ENCODE peak calls at places on chromosome X, in seven cellular contexts. One of them, this sample, is unnamed. For H3K9me3, the result is how much of the 10 kb centered on the place peaks cover.

GRCh38 chrX:23937100-23937499 is 29.3 kb downstream of the CXorf58 start:
- DNase-seq in endothelial cell of umbilical vein: no peak
- DNase-seq in hepatocyte: no peak
- DNase-seq in H9: no peak
- DNase-seq in neural progenitor cell: peak
- DNase-seq in HCT116: no peak
- DNase-seq in keratinocyte: no peak
- DNase-seq in this sample: no peak

GRCh38 chrX:120251471-120252011 is 929 bp downstream of the ZBTB33 start:
- DNase-seq in endothelial cell of umbilical vein: peak
- DNase-seq in hepatocyte: peak
- DNase-seq in H9: no peak
- DNase-seq in neural progenitor cell: peak
- DNase-seq in HCT116: no peak
- DNase-seq in keratinocyte: no peak
- DNase-seq in this sample: peak

GRCh38 chrX:136752796-136753195 is 27.9 kb downstream of the ARHGEF6 start:
- DNase-seq in endothelial cell of umbilical vein: no peak
- DNase-seq in hepatocyte: no peak
- DNase-seq in H9: no peak
- DNase-seq in neural progenitor cell: no peak
- DNase-seq in HCT116: no peak
- DNase-seq in keratinocyte: no peak
- DNase-seq in this sample: no peak

GRCh38 chrX:140701480-140701879 is 8.1 kb upstream of the LINC00632 start:
- DNase-seq in endothelial cell of umbilical vein: no peak
- DNase-seq in hepatocyte: peak
- DNase-seq in H9: no peak
- DNase-seq in neural progenitor cell: no peak
- DNase-seq in HCT116: no peak
- DNase-seq in keratinocyte: no peak
- DNase-seq in this sample: no peak

GRCh38 chrX:68307767-68308166 is 125.5 kb downstream of the OPHN1 start:
- DNase-seq in endothelial cell of umbilical vein: no peak
- DNase-seq in hepatocyte: no peak
- DNase-seq in H9: no peak
- DNase-seq in neural progenitor cell: no peak
- DNase-seq in HCT116: peak
- DNase-seq in keratinocyte: peak
- DNase-seq in this sample: no peak

GRCh38 chrX:42695800-42696358 is 82.1 kb downstream of the PPP1R2C start:
- DNase-seq in endothelial cell of umbilical vein: no peak
- DNase-seq in hepatocyte: no peak
- DNase-seq in H9: no peak
- DNase-seq in neural progenitor cell: peak
- DNase-seq in HCT116: no peak
- DNase-seq in keratinocyte: no peak
- DNase-seq in this sample: no peak

GRCh38 chrX:3541336-3541735 is 172.1 kb downstream of the PRKX start:
- DNase-seq in endothelial cell of umbilical vein: no peak
- DNase-seq in hepatocyte: no peak
- DNase-seq in H9: no peak
- DNase-seq in neural progenitor cell: no peak
- DNase-seq in HCT116: no peak
- DNase-seq in keratinocyte: no peak
- DNase-seq in this sample: no peak

GRCh38 chrX:9352683-9353430 is 112.0 kb upstream of the TBL1X start:
- DNase-seq in endothelial cell of umbilical vein: no peak
- DNase-seq in hepatocyte: no peak
- DNase-seq in H9: no peak
- DNase-seq in neural progenitor cell: no peak
- DNase-seq in HCT116: no peak
- DNase-seq in keratinocyte: no peak
- DNase-seq in this sample: peak

GRCh38 chrX:115058276-115058675 is 40.9 kb upstream of the IL13RA2 start:
- DNase-seq in endothelial cell of umbilical vein: peak
- DNase-seq in hepatocyte: peak
- DNase-seq in H9: no peak
- DNase-seq in neural progenitor cell: no peak
- DNase-seq in HCT116: no peak
- DNase-seq in keratinocyte: no peak
- DNase-seq in this sample: no peak

GRCh38 chrX:54042609-54043010 is 1.7 kb downstream of the PHF8 start:
- DNase-seq in endothelial cell of umbilical vein: peak
- DNase-seq in hepatocyte: peak
- DNase-seq in H9: peak
- DNase-seq in neural progenitor cell: peak
- DNase-seq in HCT116: peak
- DNase-seq in keratinocyte: no peak
- DNase-seq in this sample: peak

GRCh38 chrX:101057095-101057714 is 5.3 kb upstream of the TRMT2B start:
- DNase-seq in endothelial cell of umbilical vein: peak
- DNase-seq in hepatocyte: no peak
- DNase-seq in H9: no peak
- DNase-seq in neural progenitor cell: no peak
- DNase-seq in HCT116: no peak
- DNase-seq in keratinocyte: no peak
- DNase-seq in this sample: peak

GRCh38 chrX:8189096-8189830 is 18.2 kb upstream of the VCX2 start:
- DNase-seq in endothelial cell of umbilical vein: no peak
- DNase-seq in hepatocyte: no peak
- DNase-seq in H9: no peak
- DNase-seq in neural progenitor cell: no peak
- DNase-seq in HCT116: no peak
- DNase-seq in keratinocyte: no peak
- DNase-seq in this sample: no peak

GRCh38 chrX:74578137-74578536 is 36.3 kb downstream of the RLIM start:
- DNase-seq in endothelial cell of umbilical vein: no peak
- DNase-seq in hepatocyte: no peak
- DNase-seq in H9: no peak
- DNase-seq in neural progenitor cell: no peak
- DNase-seq in HCT116: no peak
- DNase-seq in keratinocyte: no peak
- DNase-seq in this sample: no peak

GRCh38 chrX:16386126-16386525 is 218.8 kb downstream of the MAGEB17 start:
- DNase-seq in endothelial cell of umbilical vein: no peak
- DNase-seq in hepatocyte: no peak
- DNase-seq in H9: no peak
- DNase-seq in neural progenitor cell: no peak
- DNase-seq in HCT116: no peak
- DNase-seq in keratinocyte: no peak
- DNase-seq in this sample: no peak

GRCh38 chrX:100512471-100512870 is 72.3 kb upstream of the TNMD start:
- DNase-seq in endothelial cell of umbilical vein: peak
- DNase-seq in hepatocyte: peak
- DNase-seq in H9: no peak
- DNase-seq in neural progenitor cell: peak
- DNase-seq in HCT116: peak
- DNase-seq in keratinocyte: no peak
- DNase-seq in this sample: peak

GRCh38 chrX:16082470-16083085 is 40.8 kb upstream of the GRPR start:
- DNase-seq in endothelial cell of umbilical vein: no peak
- DNase-seq in hepatocyte: peak
- DNase-seq in H9: no peak
- DNase-seq in neural progenitor cell: peak
- DNase-seq in HCT116: no peak
- DNase-seq in keratinocyte: no peak
- DNase-seq in this sample: no peak

GRCh38 chrX:30373951-30374350 is 64.8 kb upstream of the NR0B1 start:
- DNase-seq in endothelial cell of umbilical vein: no peak
- DNase-seq in hepatocyte: no peak
- DNase-seq in H9: no peak
- DNase-seq in neural progenitor cell: no peak
- DNase-seq in HCT116: no peak
- DNase-seq in keratinocyte: no peak
- DNase-seq in this sample: no peak

GRCh38 chrX:97267376-97267775 is 383.7 kb downstream of the RPA4 start:
- DNase-seq in endothelial cell of umbilical vein: peak
- DNase-seq in hepatocyte: no peak
- DNase-seq in H9: no peak
- DNase-seq in neural progenitor cell: no peak
- DNase-seq in HCT116: no peak
- DNase-seq in keratinocyte: no peak
- DNase-seq in this sample: no peak

GRCh38 chrX:49165901-49166881 is 3.6 kb downstream of the MAGIX start:
- DNase-seq in endothelial cell of umbilical vein: peak
- DNase-seq in hepatocyte: peak
- DNase-seq in H9: peak
- DNase-seq in neural progenitor cell: peak
- DNase-seq in HCT116: peak
- DNase-seq in keratinocyte: peak
- DNase-seq in this sample: peak

GRCh38 chrX:23900220-23900797 is 7.4 kb downstream of the APOO start:
- DNase-seq in endothelial cell of umbilical vein: no peak
- DNase-seq in hepatocyte: no peak
- DNase-seq in H9: no peak
- DNase-seq in neural progenitor cell: no peak
- DNase-seq in HCT116: no peak
- DNase-seq in keratinocyte: no peak
- DNase-seq in this sample: no peak

GRCh38 chrX:37755073-37755472 is 24.8 kb upstream of the CYBB start:
- DNase-seq in endothelial cell of umbilical vein: no peak
- DNase-seq in hepatocyte: no peak
- DNase-seq in H9: no peak
- DNase-seq in neural progenitor cell: no peak
- DNase-seq in HCT116: no peak
- DNase-seq in keratinocyte: no peak
- DNase-seq in this sample: peak

GRCh38 chrX:37754518-37754917 is 25.3 kb upstream of the CYBB start:
- DNase-seq in endothelial cell of umbilical vein: no peak
- DNase-seq in hepatocyte: no peak
- DNase-seq in H9: no peak
- DNase-seq in neural progenitor cell: no peak
- DNase-seq in HCT116: no peak
- DNase-seq in keratinocyte: no peak
- DNase-seq in this sample: no peak

GRCh38 chrX:37757082-37757481 is 22.8 kb upstream of the CYBB start:
- DNase-seq in endothelial cell of umbilical vein: no peak
- DNase-seq in hepatocyte: no peak
- DNase-seq in H9: no peak
- DNase-seq in neural progenitor cell: no peak
- DNase-seq in HCT116: no peak
- DNase-seq in keratinocyte: no peak
- DNase-seq in this sample: no peak

GRCh38 chrX:37752941-37753340 is 26.9 kb upstream of the CYBB start:
- DNase-seq in endothelial cell of umbilical vein: no peak
- DNase-seq in hepatocyte: no peak
- DNase-seq in H9: no peak
- DNase-seq in neural progenitor cell: no peak
- DNase-seq in HCT116: no peak
- DNase-seq in keratinocyte: no peak
- DNase-seq in this sample: peak

DNA sequence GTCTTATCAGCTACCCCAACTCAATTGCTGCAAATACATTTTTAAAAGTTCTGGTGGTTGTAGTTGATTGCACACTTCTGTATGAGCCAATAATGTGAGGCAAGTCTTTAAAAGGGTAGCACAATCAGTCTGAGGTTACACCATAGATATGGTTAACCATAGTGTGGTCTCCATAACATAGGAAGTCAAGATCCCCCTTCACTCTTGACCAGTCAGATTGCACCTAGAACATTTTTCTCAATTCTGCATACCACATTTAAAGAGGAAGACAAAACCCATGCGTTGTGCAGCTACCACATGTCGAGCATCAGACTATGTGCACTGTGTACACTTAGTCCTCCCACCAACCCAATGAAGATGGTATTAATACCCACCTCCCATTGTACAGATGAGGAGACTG is 26.5 kb upstream of the CYBB start:
- DNase-seq in endothelial cell of umbilical vein: no peak
- DNase-seq in hepatocyte: no peak
- DNase-seq in H9: no peak
- DNase-seq in neural progenitor cell: no peak
- DNase-seq in HCT116: no peak
- DNase-seq in keratinocyte: no peak
- DNase-seq in this sample: no peak
- H3K9me3 ChIP-seq in endothelial cell of umbilical vein: under half
- H3K9me3 ChIP-seq in hepatocyte: under half
- H3K9me3 ChIP-seq in H9: under half
- H3K9me3 ChIP-seq in neural progenitor cell: under half
- H3K9me3 ChIP-seq in HCT116: under half
- H3K9me3 ChIP-seq in keratinocyte: under half
- H3K9me3 ChIP-seq in this sample: under half

GRCh38 chrX:19174401-19175025 is 52.2 kb upstream of the ADGRG2 start:
- DNase-seq in endothelial cell of umbilical vein: peak
- DNase-seq in hepatocyte: peak
- DNase-seq in H9: no peak
- DNase-seq in neural progenitor cell: no peak
- DNase-seq in HCT116: no peak
- DNase-seq in keratinocyte: no peak
- DNase-seq in this sample: no peak
- H3K4me2 ChIP-seq in endothelial cell of umbilical vein: no peak
- H3K4me2 ChIP-seq in hepatocyte: no peak
- H3K4me2 ChIP-seq in H9: no peak
- H3K4me2 ChIP-seq in neural progenitor cell: no peak
- H3K4me2 ChIP-seq in HCT116: no peak
- H3K4me2 ChIP-seq in keratinocyte: peak
- H3K4me2 ChIP-seq in this sample: no peak

GRCh38 chrX:143754183-143754582 is 33.6 kb upstream of the SPANXN2 start:
- DNase-seq in endothelial cell of umbilical vein: no peak
- DNase-seq in hepatocyte: no peak
- DNase-seq in H9: no peak
- DNase-seq in neural progenitor cell: no peak
- DNase-seq in HCT116: no peak
- DNase-seq in keratinocyte: no peak
- DNase-seq in this sample: no peak

GRCh38 chrX:143757375-143757774 is 36.8 kb upstream of the SPANXN2 start:
- DNase-seq in endothelial cell of umbilical vein: no peak
- DNase-seq in hepatocyte: peak
- DNase-seq in H9: peak
- DNase-seq in neural progenitor cell: peak
- DNase-seq in HCT116: no peak
- DNase-seq in keratinocyte: no peak
- DNase-seq in this sample: no peak

GRCh38 chrX:143757887-143758286 is 37.3 kb upstream of the SPANXN2 start:
- DNase-seq in endothelial cell of umbilical vein: no peak
- DNase-seq in hepatocyte: no peak
- DNase-seq in H9: no peak
- DNase-seq in neural progenitor cell: no peak
- DNase-seq in HCT116: no peak
- DNase-seq in keratinocyte: no peak
- DNase-seq in this sample: no peak
- H3K9me3 ChIP-seq in endothelial cell of umbilical vein: under half
- H3K9me3 ChIP-seq in hepatocyte: under half
- H3K9me3 ChIP-seq in H9: under half
- H3K9me3 ChIP-seq in neural progenitor cell: under half
- H3K9me3 ChIP-seq in HCT116: under half
- H3K9me3 ChIP-seq in keratinocyte: under half
- H3K9me3 ChIP-seq in this sample: under half

GRCh38 chrX:790780-791360 is 160.3 kb downstream of the SHOX start:
- DNase-seq in endothelial cell of umbilical vein: no peak
- DNase-seq in hepatocyte: no peak
- DNase-seq in H9: no peak
- DNase-seq in neural progenitor cell: peak
- DNase-seq in HCT116: no peak
- DNase-seq in keratinocyte: no peak
- DNase-seq in this sample: no peak
- H3K4me2 ChIP-seq in endothelial cell of umbilical vein: no peak
- H3K4me2 ChIP-seq in hepatocyte: no peak
- H3K4me2 ChIP-seq in H9: peak
- H3K4me2 ChIP-seq in neural progenitor cell: peak
- H3K4me2 ChIP-seq in HCT116: no peak
- H3K4me2 ChIP-seq in keratinocyte: no peak
- H3K4me2 ChIP-seq in this sample: no peak

GRCh38 chrX:44978976-44979375 is 106.0 kb downstream of the KDM6A start:
- DNase-seq in endothelial cell of umbilical vein: no peak
- DNase-seq in hepatocyte: no peak
- DNase-seq in H9: no peak
- DNase-seq in neural progenitor cell: no peak
- DNase-seq in HCT116: no peak
- DNase-seq in keratinocyte: no peak
- DNase-seq in this sample: no peak
- H3K9me3 ChIP-seq in endothelial cell of umbilical vein: under half
- H3K9me3 ChIP-seq in hepatocyte: under half
- H3K9me3 ChIP-seq in H9: under half
- H3K9me3 ChIP-seq in neural progenitor cell: under half
- H3K9me3 ChIP-seq in HCT116: under half
- H3K9me3 ChIP-seq in keratinocyte: under half
- H3K9me3 ChIP-seq in this sample: under half